ENCODE peak calls at places on chromosomes 3 and 15, in seven cellular contexts. J, T, F, O, N, C and X are unnamed samples.

GRCh38 chr15:71780349-71780976 is 29.9 kb upstream of the NR2E3 start:
- DNase-seq in J (peak), T (peak), F (no peak), O (no peak), N (no peak), C (no peak), X (no peak)

GRCh38 chr3:79657076-79657475 is 110.7 kb downstream of the ROBO1 start:
- DNase-seq in J (no peak), T (no peak), F (no peak), O (no peak), N (no peak), C (no peak), X (no peak)

GRCh38 chr3:64016941-64017620 is 6.2 kb downstream of the PSMD6 start:
- DNase-seq in J (no peak), T (no peak), F (no peak), O (no peak), N (no peak), C (no peak), X (no peak)

GRCh38 chr3:52289747-52290595 is 2.3 kb downstream of the GLYCTK start:
- DNase-seq in J (no peak), T (no peak), F (peak), O (no peak), N (no peak), C (peak), X (no peak)

GRCh38 chr3:66047321-66048050 is 8.8 kb upstream of the MAGI1 start:
- DNase-seq in J (peak), T (no peak), F (no peak), O (no peak), N (no peak), C (no peak), X (no peak)

GRCh38 chr3:123113889-123114450 is 47.1 kb downstream of the PDIA5 start:
- DNase-seq in J (no peak), T (no peak), F (peak), O (no peak), N (no peak), C (no peak), X (no peak)

GRCh38 chr15:51621917-51622268 is 678 bp downstream of the DMXL2 start:
- DNase-seq in J (peak), T (peak), F (peak), O (peak), N (no peak), C (peak), X (no peak)

GRCh38 chr15:57667171-57667924 is 39.2 kb upstream of the POLR2M start:
- DNase-seq in J (peak), T (peak), F (no peak), O (no peak), N (peak), C (no peak), X (no peak)

GRCh38 chr3:51381333-51381705 is 3.8 kb upstream of the MANF start:
- DNase-seq in J (no peak), T (no peak), F (no peak), O (no peak), N (no peak), C (peak), X (no peak)

GRCh38 chr15:31326729-31327673 is at the start of gene KLF13:
- DNase-seq in J (no peak), T (peak), F (peak), O (no peak), N (no peak), C (peak), X (no peak)

GRCh38 chr15:60733196-60733595 is 254.3 kb upstream of the ICE2 start:
- DNase-seq in J (no peak), T (no peak), F (no peak), O (no peak), N (no peak), C (no peak), X (no peak)

GRCh38 chr3:144773344-144773743 is 801.7 kb downstream of the DIPK2A start:
- DNase-seq in J (no peak), T (no peak), F (no peak), O (no peak), N (no peak), C (no peak), X (no peak)

GRCh38 chr15:90101130-90101968 is 919 bp downstream of the IDH2 start:
- DNase-seq in J (peak), T (peak), F (peak), O (no peak), N (no peak), C (no peak), X (no peak)

GRCh38 chr15:63715818-63716217 is 117.9 kb downstream of the HERC1 start:
- DNase-seq in J (no peak), T (no peak), F (no peak), O (no peak), N (no peak), C (no peak), X (no peak)

GRCh38 chr3:64459711-64460110 is 228.1 kb downstream of the ADAMTS9 start:
- DNase-seq in J (no peak), T (no peak), F (no peak), O (no peak), N (no peak), C (no peak), X (no peak)

GRCh38 chr15:51536965-51537574 is 85.5 kb downstream of the DMXL2 start:
- DNase-seq in J (peak), T (peak), F (no peak), O (peak), N (no peak), C (no peak), X (no peak)

GRCh38 chr3:2851356-2851755 is 258.8 kb downstream of the IL5RA start:
- DNase-seq in J (no peak), T (no peak), F (no peak), O (no peak), N (no peak), C (no peak), X (no peak)

GRCh38 chr3:33807190-33807589 is 8.8 kb downstream of the PDCD6IP start:
- DNase-seq in J (peak), T (no peak), F (no peak), O (no peak), N (no peak), C (no peak), X (no peak)

GRCh38 chr15:80068578-80068977 is 9.1 kb downstream of the ZFAND6 start:
- DNase-seq in J (no peak), T (no peak), F (no peak), O (no peak), N (no peak), C (no peak), X (no peak)

GRCh38 chr3:64109438-64109837 is 86.1 kb upstream of the PSMD6 start:
- DNase-seq in J (no peak), T (no peak), F (no peak), O (no peak), N (no peak), C (no peak), X (no peak)

GRCh38 chr3:169250000-169250399 is 413.5 kb downstream of the MECOM start:
- DNase-seq in J (no peak), T (no peak), F (no peak), O (no peak), N (no peak), C (no peak), X (no peak)

GRCh38 chr3:181722156-181722555 is 10.4 kb downstream of the SOX2 start:
- DNase-seq in J (no peak), T (no peak), F (no peak), O (no peak), N (no peak), C (no peak), X (no peak)

DNA sequence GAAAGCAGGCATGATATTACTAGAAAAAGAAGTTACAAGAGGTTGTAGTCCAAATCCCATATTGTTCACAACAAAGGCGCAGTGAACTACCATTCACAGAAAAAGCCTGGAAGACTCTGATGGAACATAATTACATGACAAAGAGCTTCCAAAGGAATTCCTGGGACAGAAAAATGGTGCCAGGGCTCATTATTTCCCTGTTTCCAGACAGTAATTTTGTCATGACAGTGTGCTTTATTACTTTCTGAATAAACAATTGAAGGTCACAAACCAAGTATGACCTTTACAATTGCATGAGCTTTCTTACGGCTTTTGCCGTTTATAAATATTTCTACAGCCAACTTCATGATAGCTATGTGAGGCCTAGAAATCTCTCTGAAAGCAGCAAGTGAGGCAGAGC is 61.0 kb downstream of the CYFIP1 start:
- DNase-seq in J (peak), T (no peak), F (no peak), O (no peak), N (no peak), C (no peak), X (no peak)
- H3K27ac ChIP-seq in J (no peak), T (no peak), F (no peak), O (no peak), N (no peak), C (no peak), X (no peak)

GRCh38 chr3:55735976-55736375 is 248.9 kb upstream of the WNT5A start:
- DNase-seq in J (no peak), T (no peak), F (no peak), O (no peak), N (no peak), C (no peak), X (no peak)
- TF ChIP-seq POLR2AphosphoS5 in J (no peak), T (no peak), F (no peak), O (no peak), N (no peak), C (no peak), X (no peak)

DNA sequence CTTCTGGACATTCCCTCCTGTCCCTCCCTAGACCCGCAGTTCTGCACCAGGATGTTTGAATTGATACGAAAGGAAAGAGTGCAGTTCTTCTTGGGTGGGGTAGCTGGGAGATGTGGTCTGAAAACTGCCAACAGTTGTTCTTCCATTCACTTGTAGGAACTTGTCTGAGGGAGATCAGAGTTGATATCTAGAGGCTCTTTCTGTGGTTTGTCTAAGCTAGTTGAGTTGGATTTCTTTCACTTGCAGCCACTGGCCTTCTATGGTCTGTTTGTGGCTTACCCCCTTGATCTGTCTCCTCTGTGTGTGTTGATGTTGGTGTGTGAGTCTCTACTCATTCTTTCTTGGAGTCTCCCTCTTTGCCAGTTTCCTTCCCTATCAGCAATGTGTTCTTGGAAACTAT is 42.5 kb upstream of the PIK3CB start:
- DNase-seq in J (no peak), T (no peak), F (peak), O (no peak), N (no peak), C (no peak), X (no peak)
- H3K27ac ChIP-seq in J (no peak), T (no peak), F (no peak), O (no peak), N (no peak), C (no peak), X (no peak)

GRCh38 chr15:55289573-55290360 is at the start of gene RAB27A:
- DNase-seq in J (peak), T (peak), F (peak), O (peak), N (no peak), C (peak), X (no peak)
- TF ChIP-seq POLR2AphosphoS5 in J (peak), T (no peak), F (peak), O (no peak), N (peak), C (no peak), X (peak)

GRCh38 chr3:67943546-67943945 is 289.1 kb upstream of the SUCLG2 start:
- DNase-seq in J (no peak), T (no peak), F (no peak), O (no peak), N (no peak), C (no peak), X (no peak)

GRCh38 chr3:67946446-67946845 is 292.0 kb upstream of the SUCLG2 start:
- DNase-seq in J (no peak), T (no peak), F (no peak), O (no peak), N (no peak), C (no peak), X (no peak)

DNA sequence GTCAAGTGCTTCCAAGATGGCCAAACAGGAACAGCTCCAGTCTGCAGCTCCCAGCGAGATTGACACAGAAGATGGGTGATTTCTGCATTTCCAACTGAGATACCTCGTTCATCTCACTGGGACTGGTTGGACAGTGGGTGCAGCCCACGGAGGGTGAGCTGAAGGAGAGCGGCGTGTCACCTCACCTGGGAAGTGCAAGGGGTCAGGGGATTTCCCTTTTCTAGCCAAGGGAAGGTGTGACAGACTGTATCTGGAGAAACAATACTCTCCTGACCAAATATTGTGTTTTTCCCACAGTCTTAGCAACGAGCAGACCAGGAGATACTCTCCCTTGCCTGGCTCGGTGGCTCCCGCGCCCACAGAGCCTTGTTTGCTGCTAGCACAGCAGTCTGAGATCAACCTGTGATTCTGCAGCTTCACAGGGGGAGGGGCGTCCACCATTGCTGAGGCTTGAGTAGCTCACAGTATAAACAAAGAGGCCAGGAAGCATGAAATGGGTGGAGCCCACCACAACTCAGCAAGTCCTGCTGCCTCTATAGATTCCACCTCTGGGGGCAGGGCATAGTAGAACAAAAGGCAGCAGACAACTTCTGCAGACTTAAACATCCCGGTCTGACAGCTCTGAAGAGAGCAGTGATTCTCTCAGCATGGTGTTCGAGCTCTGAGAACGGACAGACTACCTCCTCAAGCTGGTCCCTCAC is 293.5 kb upstream of the SUCLG2 start:
- DNase-seq in J (no peak), T (no peak), F (peak), O (no peak), N (no peak), C (no peak), X (no peak)
- H3K27ac ChIP-seq in J (no peak), T (no peak), F (no peak), O (no peak), N (no peak), C (no peak), X (no peak)

GRCh38 chr3:71495708-71496472 is 87.6 kb downstream of the FOXP1 start:
- DNase-seq in J (no peak), T (no peak), F (no peak), O (no peak), N (no peak), C (no peak), X (no peak)
- TF ChIP-seq POLR2AphosphoS5 in J (no peak), T (no peak), F (no peak), O (no peak), N (no peak), C (no peak), X (peak)

DNA sequence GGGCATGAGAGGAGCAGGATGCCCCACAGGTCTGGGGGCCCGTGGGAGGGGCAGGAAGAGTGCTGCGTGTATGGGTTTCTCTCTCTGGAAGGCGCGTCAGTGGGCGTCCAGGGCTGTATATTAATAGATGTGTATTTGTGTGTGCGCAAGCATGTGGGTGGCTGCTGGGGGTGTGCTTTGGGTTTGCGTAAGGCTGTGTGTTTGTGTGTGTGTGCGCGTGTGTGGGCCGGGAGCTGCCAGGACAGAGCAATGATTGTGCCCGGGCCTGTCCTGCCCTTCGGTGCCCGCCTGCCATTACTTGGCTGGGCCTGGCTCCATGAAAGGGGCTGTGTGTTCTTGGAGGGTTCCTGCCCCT is 16.4 kb downstream of the CSPG4 start:
- DNase-seq in J (no peak), T (no peak), F (no peak), O (no peak), N (no peak), C (no peak), X (no peak)
- H3K27ac ChIP-seq in J (no peak), T (no peak), F (no peak), O (no peak), N (peak), C (peak), X (peak)

GRCh38 chr3:127815641-127816605 is 6.4 kb downstream of the MGLL start:
- DNase-seq in J (no peak), T (no peak), F (no peak), O (no peak), N (no peak), C (no peak), X (peak)

GRCh38 chr3:127819086-127819485 is 3.2 kb downstream of the MGLL start:
- DNase-seq in J (no peak), T (no peak), F (no peak), O (no peak), N (no peak), C (no peak), X (no peak)

GRCh38 chr3:127819656-127820055 is 2.7 kb downstream of the MGLL start:
- DNase-seq in J (no peak), T (no peak), F (no peak), O (no peak), N (no peak), C (no peak), X (no peak)

GRCh38 chr3:127816783-127817182 is 5.5 kb downstream of the MGLL start:
- DNase-seq in J (no peak), T (no peak), F (no peak), O (no peak), N (no peak), C (no peak), X (peak)

DNA sequence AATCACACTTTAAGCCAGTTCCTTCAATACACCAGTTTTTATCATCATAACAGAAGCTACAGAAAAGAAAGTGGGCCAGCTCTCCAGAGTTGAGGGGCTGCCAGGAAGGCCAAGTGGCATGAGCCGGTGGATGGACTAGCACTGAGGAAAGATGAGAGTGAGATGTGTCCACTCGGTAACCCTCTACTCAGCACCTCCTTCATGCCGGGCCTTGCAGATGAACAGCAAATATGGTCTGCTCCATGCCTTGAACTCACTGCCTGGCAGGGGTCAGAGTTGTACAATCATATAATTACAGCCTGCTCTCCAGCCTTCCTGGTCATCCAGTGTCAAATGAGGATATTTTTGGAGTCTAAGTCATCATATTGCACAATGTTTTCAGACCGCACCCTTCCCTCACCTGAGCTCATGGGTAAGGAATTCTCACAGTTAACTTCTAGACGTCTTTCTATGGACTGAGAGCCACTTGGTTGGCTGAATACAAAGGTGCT is 4.9 kb downstream of the MGLL start:
- DNase-seq in J (no peak), T (no peak), F (no peak), O (peak), N (no peak), C (no peak), X (no peak)
- TF ChIP-seq POLR2AphosphoS5 in J (no peak), T (no peak), F (no peak), O (peak), N (peak), C (peak), X (no peak)